ENCODE peak calls at places on chromosome 18, in seven cellular contexts. Z, W, K, G, F, T and R are unnamed samples.

GRCh38 chr18:35511833-35512232 is 14.1 kb upstream of the INO80C start:
- DNase-seq in Z (no peak), W (no peak), K (no peak), G (no peak), F (no peak), T (peak; percentile 41), R (no peak)

GRCh38 chr18:13272411-13272810 is 53.9 kb downstream of the LDLRAD4 start:
- DNase-seq in Z (no peak), W (no peak), K (peak; percentile 56), G (no peak), F (no peak), T (no peak), R (no peak)

GRCh38 chr18:59070181-59070912 is 69.3 kb upstream of the SEC11C start:
- DNase-seq in Z (peak; percentile 70), W (peak; percentile 79), K (peak; percentile 84), G (peak; percentile 84), F (peak; percentile 93), T (peak; percentile 98), R (peak; percentile 62)

GRCh38 chr18:35998967-35999366 is 26.5 kb downstream of the RMP24 start:
- DNase-seq in Z (no peak), W (no peak), K (no peak), G (no peak), F (no peak), T (no peak), R (no peak)

GRCh38 chr18:71443726-71444480 is 1100.2 kb downstream of the CBLN2 start:
- DNase-seq in Z (no peak), W (no peak), K (no peak), G (no peak), F (no peak), T (no peak), R (no peak)

GRCh38 chr18:62425465-62426190 is 97.2 kb upstream of the ZCCHC2 start:
- DNase-seq in Z (peak; percentile 66), W (peak; percentile 53), K (no peak), G (peak; percentile 90), F (peak; percentile 86), T (peak; percentile 73), R (no peak)

GRCh38 chr18:21490745-21491144 is 109.8 kb downstream of the ESCO1 start:
- DNase-seq in Z (no peak), W (no peak), K (no peak), G (no peak), F (no peak), T (no peak), R (no peak)

GRCh38 chr18:49813071-49813320 is 337 bp downstream of the ACAA2 start:
- DNase-seq in Z (no peak), W (peak; percentile 52), K (peak; percentile 45), G (no peak), F (peak; percentile 41), T (no peak), R (no peak)

GRCh38 chr18:36769611-36770314 is 59.0 kb downstream of the TPGS2 start:
- DNase-seq in Z (no peak), W (peak; percentile 30), K (peak; percentile 35), G (peak; percentile 60), F (peak; percentile 62), T (peak; percentile 90), R (no peak)

GRCh38 chr18:12911928-12912703 is 28.1 kb upstream of the PTPN2 start:
- DNase-seq in Z (no peak), W (no peak), K (no peak), G (no peak), F (no peak), T (peak; percentile 54), R (no peak)

GRCh38 chr18:3434685-3435084 is 15.3 kb upstream of the TGIF1 start:
- DNase-seq in Z (no peak), W (no peak), K (no peak), G (no peak), F (no peak), T (no peak), R (no peak)

GRCh38 chr18:28112056-28112470 is 64.9 kb downstream of the CDH2 start:
- DNase-seq in Z (no peak), W (no peak), K (no peak), G (no peak), F (no peak), T (no peak), R (no peak)

GRCh38 chr18:4720498-4720897 is 265.4 kb upstream of the DLGAP1 start:
- DNase-seq in Z (no peak), W (no peak), K (no peak), G (no peak), F (peak; percentile 33), T (no peak), R (no peak)

GRCh38 chr18:28984731-28985130 is 807.8 kb upstream of the CDH2 start:
- DNase-seq in Z (no peak), W (no peak), K (no peak), G (no peak), F (no peak), T (no peak), R (no peak)

GRCh38 chr18:1917546-1917945 is 653.8 kb downstream of the METTL4 start:
- DNase-seq in Z (no peak), W (no peak), K (no peak), G (no peak), F (no peak), T (no peak), R (no peak)

GRCh38 chr18:58276640-58277456 is 232.8 kb downstream of the NEDD4L start:
- DNase-seq in Z (no peak), W (no peak), K (no peak), G (no peak), F (peak; percentile 52), T (no peak), R (no peak)

GRCh38 chr18:48136544-48137353 is 206.3 kb upstream of the SMAD2 start:
- DNase-seq in Z (peak; percentile 15), W (peak; percentile 56), K (no peak), G (no peak), F (peak; percentile 61), T (peak; percentile 59), R (no peak)

DNA sequence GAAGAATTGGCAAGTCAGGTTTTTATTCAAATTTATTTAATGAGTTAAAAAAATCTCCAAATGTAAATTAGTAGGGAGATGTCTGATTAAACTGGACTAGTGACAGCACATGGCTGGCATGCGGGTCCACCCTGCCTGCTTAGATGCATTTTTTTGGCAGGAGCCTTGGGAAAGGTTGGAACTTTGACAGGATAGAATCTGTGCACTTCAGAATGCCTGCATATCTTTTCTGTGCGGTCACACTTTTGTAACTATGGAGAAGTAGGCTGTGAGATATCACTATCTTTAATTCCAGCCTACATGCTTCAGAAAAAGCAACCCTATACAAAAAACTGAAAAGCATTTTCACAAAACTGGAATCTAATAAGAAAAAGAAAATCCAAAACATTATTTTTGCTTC is 317.8 kb downstream of the MBD2 start:
- DNase-seq in Z (no peak), W (no peak), K (no peak), G (no peak), F (no peak), T (no peak), R (no peak)
- TF ChIP-seq CTCF in Z (no peak), W (no peak), K (no peak), G (no peak), F (no peak), T (no peak), R (no peak)

GRCh38 chr18:46301081-46301480 is 196.9 kb downstream of the HAUS1 start:
- DNase-seq in Z (no peak), W (no peak), K (no peak), G (no peak), F (no peak), T (no peak), R (no peak)

GRCh38 chr18:46298511-46298910 is 194.3 kb downstream of the HAUS1 start:
- DNase-seq in Z (no peak), W (no peak), K (no peak), G (no peak), F (no peak), T (no peak), R (no peak)

GRCh38 chr18:46301571-46301970 is 197.4 kb downstream of the HAUS1 start:
- DNase-seq in Z (no peak), W (no peak), K (no peak), G (no peak), F (no peak), T (no peak), R (no peak)

GRCh38 chr18:46299465-46300004 is 195.3 kb downstream of the HAUS1 start:
- DNase-seq in Z (no peak), W (no peak), K (no peak), G (no peak), F (no peak), T (no peak), R (no peak)

DNA sequence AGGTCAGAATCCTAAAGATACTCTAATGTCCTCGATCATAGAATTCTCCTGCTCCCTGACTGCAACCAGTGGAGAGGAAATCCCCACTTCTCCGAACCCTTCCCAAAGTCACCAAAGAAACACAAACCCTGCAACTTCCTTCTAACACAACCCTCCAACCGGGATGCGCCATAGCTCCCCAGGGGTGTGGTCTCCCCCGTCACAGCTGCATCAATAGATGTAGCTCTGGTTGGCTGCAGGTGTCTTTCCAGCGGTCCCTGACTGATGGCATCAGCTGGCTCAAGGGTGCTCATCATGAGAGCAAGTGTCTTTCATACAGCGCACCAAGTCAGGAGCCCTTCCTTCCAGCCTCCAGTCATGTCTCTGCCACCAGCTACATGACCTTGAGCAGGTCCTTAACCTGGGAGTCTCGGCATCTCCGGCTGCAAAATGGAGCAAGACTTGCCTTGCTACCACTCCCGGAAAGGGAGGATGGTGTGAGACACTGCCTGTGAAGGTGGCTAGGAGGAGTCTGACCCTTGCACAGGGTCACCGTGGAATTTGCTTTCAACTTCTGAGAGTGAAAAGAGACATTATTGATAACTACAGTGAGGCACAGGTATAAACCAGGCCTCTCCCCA is 198.8 kb downstream of the HAUS1 start:
- DNase-seq in Z (no peak), W (no peak), K (no peak), G (no peak), F (no peak), T (no peak), R (no peak)
- H3K4me3 ChIP-seq in Z (no peak overlapping the region), W (no peak overlapping the region), K (no peak overlapping the region), G (no peak overlapping the region), F (no peak overlapping the region), T (no peak overlapping the region), R (no peak overlapping the region)

DNA sequence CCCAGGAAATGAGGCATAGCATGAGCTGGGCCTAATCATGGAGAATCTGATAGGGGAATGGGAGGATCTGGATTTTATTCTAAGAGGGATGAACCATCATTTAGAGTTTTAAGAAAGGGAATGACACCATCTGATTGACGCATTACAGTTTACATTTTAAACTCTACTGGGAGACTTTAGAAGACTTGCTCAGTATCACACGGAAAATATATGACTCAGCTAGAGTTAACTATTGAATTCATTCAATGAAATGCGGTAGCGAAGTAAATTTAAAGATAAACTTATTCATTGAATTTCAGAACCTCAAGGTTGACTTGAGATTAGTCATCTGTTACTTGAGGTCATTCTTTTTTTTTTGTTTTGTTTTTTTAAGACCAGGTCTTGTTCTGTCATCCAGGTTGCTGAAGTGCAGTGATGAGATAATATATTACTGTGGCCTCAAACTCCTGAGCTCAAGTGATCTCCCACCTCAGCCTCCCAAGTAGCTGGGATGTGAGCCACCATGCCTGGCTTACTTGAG is 25.0 kb downstream of the MC4R start:
- DNase-seq in Z (no peak), W (no peak), K (no peak), G (no peak), F (no peak), T (no peak), R (no peak)
- H3K27ac ChIP-seq in Z (no peak overlapping the region), W (no peak overlapping the region), K (no peak overlapping the region), G (no peak overlapping the region), F (no peak overlapping the region), T (no peak overlapping the region), R (no peak overlapping the region)

DNA sequence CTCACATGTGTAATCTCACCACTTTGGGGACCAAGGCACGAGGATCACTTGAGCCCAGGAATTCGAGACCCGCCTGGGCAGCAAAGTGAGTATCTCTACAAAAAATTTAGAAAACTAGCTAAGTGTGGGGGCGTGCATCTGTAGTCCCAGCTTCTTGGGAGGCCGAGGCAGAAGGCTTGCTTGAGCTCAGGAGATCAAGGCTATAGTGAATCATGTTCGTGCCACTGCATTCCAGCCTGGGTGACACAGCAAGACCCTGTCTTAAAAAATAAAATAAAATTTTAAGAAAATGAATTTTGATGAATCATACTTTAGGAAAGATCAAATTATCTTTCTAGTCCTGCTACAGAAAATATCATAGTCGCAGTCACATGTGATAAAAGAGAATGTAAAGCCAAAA is 46.9 kb downstream of the CABYR start:
- DNase-seq in Z (no peak), W (no peak), K (no peak), G (no peak), F (no peak), T (no peak), R (no peak)
- TF ChIP-seq CTCF in Z (no peak), W (no peak), K (no peak), G (no peak), F (no peak), T (no peak), R (no peak)